ENCODE peak calls at places on chromosome 5, in eight cellular contexts. T is mucosa of descending colon, K is AG09309, M is endothelial cell, C is NB4, P is cardiac fibroblast, W is GM13976, G is AG09319. V is an unnamed sample.

GRCh38 chr5:95238560-95239325 is 46.2 kb downstream of the MCTP1 start:
- DNase-seq in P (peak), W (peak), G (no peak), C (peak), T (no peak), K (no peak), M (no peak), V (no peak)

GRCh38 chr5:173012882-173013281 is 29.3 kb downstream of the ATP6V0E1 start:
- DNase-seq in M (no peak), W (no peak), G (no peak), T (no peak), P (peak), K (no peak), C (peak), V (no peak)

GRCh38 chr5:178768371-178769260 is 38.2 kb upstream of the ZNF354A start:
- DNase-seq in P (no peak), W (no peak), M (no peak), G (no peak), T (no peak), K (no peak), C (no peak), V (no peak)

GRCh38 chr5:53262348-53262970 is 152.9 kb upstream of the MOCS2 start:
- DNase-seq in W (no peak), C (peak), K (no peak), G (no peak), P (peak), T (no peak), M (peak), V (no peak)

GRCh38 chr5:178058321-178059012 is 54.9 kb upstream of the N4BP3 start:
- DNase-seq in G (no peak), P (no peak), M (no peak), K (no peak), W (no peak), C (no peak), T (no peak), V (no peak)

GRCh38 chr5:139299477-139299876 is 5.9 kb downstream of the MATR3 start:
- DNase-seq in C (no peak), W (no peak), K (no peak), G (no peak), T (no peak), M (no peak), P (no peak), V (no peak)

GRCh38 chr5:97095318-97095732 is 47.1 kb downstream of the LIX1 start:
- DNase-seq in W (no peak), C (no peak), K (no peak), T (no peak), P (no peak), M (no peak), G (no peak), V (no peak)

GRCh38 chr5:13957032-13957645 is 12.7 kb upstream of the DNAH5 start:
- DNase-seq in G (peak), M (peak), W (peak), P (peak), K (peak), T (no peak), C (peak), V (no peak)

GRCh38 chr5:7902201-7902600 is 33.3 kb downstream of the MTRR start:
- DNase-seq in P (no peak), T (no peak), C (no peak), W (no peak), G (no peak), K (no peak), M (no peak), V (no peak)

GRCh38 chr5:172502969-172503368 is 48.6 kb upstream of the SH3PXD2B start:
- DNase-seq in P (no peak), C (peak), K (no peak), T (no peak), W (peak), G (no peak), M (no peak), V (no peak)

GRCh38 chr5:115459844-115460243 is 84.7 kb downstream of the FEM1C start:
- DNase-seq in M (no peak), T (no peak), C (no peak), P (peak), G (no peak), K (no peak), W (no peak), V (no peak)

GRCh38 chr5:2656186-2656585 is 95.3 kb downstream of the IRX2 start:
- DNase-seq in W (no peak), G (no peak), C (no peak), K (no peak), M (no peak), P (peak), T (no peak), V (no peak)

GRCh38 chr5:136012041-136012804 is 16.6 kb upstream of the TGFBI start:
- DNase-seq in G (no peak), M (no peak), C (peak), T (no peak), P (peak), K (no peak), W (no peak), V (no peak)

GRCh38 chr5:124397290-124397689 is 349.1 kb downstream of the ZNF608 start:
- DNase-seq in G (no peak), K (no peak), W (no peak), M (no peak), C (no peak), T (no peak), P (no peak), V (no peak)

GRCh38 chr5:177370488-177371119 is 12.9 kb downstream of the RGS14 start:
- DNase-seq in P (peak), K (no peak), C (peak), G (peak), T (peak), M (peak), W (peak), V (peak)

GRCh38 chr5:53543401-53543800 is 17.0 kb upstream of the NDUFS4 start:
- DNase-seq in M (no peak), T (no peak), C (peak), G (no peak), P (peak), W (no peak), K (peak), V (no peak)

GRCh38 chr5:150301901-150302300 is 804 bp downstream of the ARSI start:
- DNase-seq in K (no peak), T (no peak), C (no peak), P (no peak), G (no peak), M (no peak), W (no peak), V (no peak)

GRCh38 chr5:105632043-105632442 is 2038.7 kb downstream of the EFNA5 start:
- DNase-seq in K (no peak), C (no peak), G (no peak), T (no peak), M (no peak), P (no peak), W (no peak), V (no peak)

GRCh38 chr5:43873791-43874190 is 270.8 kb downstream of the NNT start:
- DNase-seq in M (no peak), K (no peak), T (no peak), C (no peak), G (no peak), W (no peak), P (no peak), V (no peak)

GRCh38 chr5:79938468-79938867 is 52.6 kb downstream of the MTX3 start:
- DNase-seq in M (no peak), C (no peak), G (no peak), T (no peak), W (no peak), P (no peak), K (no peak), V (no peak)

GRCh38 chr5:81207009-81207408 is 26.1 kb upstream of the CKMT2 start:
- DNase-seq in P (peak), T (no peak), M (peak), C (peak), G (no peak), W (no peak), K (no peak), V (no peak)

GRCh38 chr5:157459715-157460599 is at the start of gene NIPAL4:
- DNase-seq in T (peak), W (peak), M (peak), G (no peak), P (no peak), C (peak), K (no peak), V (no peak)

GRCh38 chr5:148237795-148238194 is 530 bp upstream of the MARCOL start:
- DNase-seq in W (no peak), T (no peak), M (no peak), P (no peak), C (no peak), K (no peak), G (no peak), V (no peak)
- TF ChIP-seq CTCF in W (no peak), T (no peak), M (no peak), P (no peak), C (no peak), K (no peak), G (no peak), V (no peak)

GRCh38 chr5:116480894-116481510 is 93.6 kb downstream of the SEMA6A start:
- DNase-seq in C (no peak), G (no peak), W (no peak), T (no peak), M (no peak), P (no peak), K (no peak), V (no peak)
- TF ChIP-seq CTCF in C (no peak), G (no peak), W (no peak), T (no peak), M (no peak), P (no peak), K (no peak), V (no peak)

GRCh38 chr5:69268899-69269298 is 34.2 kb downstream of the CDK7 start:
- DNase-seq in G (no peak), P (no peak), M (no peak), T (no peak), W (no peak), K (no peak), C (peak), V (no peak)
- TF ChIP-seq CTCF in G (no peak), P (no peak), M (no peak), T (no peak), W (no peak), K (no peak), C (no peak), V (no peak)

GRCh38 chr5:78647838-78648358 is 674 bp downstream of the LHFPL2 start:
- DNase-seq in T (peak), W (peak), M (peak), C (no peak), P (peak), K (no peak), G (no peak), V (no peak)
- TF ChIP-seq CTCF in T (no peak), W (peak), M (no peak), C (no peak), P (no peak), K (no peak), G (peak), V (peak)

GRCh38 chr5:111070272-111071134 is 1.0 kb upstream of the TSLP start:
- DNase-seq in G (no peak), T (no peak), K (no peak), W (no peak), P (no peak), C (no peak), M (peak), V (no peak)
- TF ChIP-seq CTCF in G (no peak), T (no peak), K (no peak), W (no peak), P (no peak), C (no peak), M (no peak), V (no peak)

GRCh38 chr5:72882989-72883388 is 66.5 kb downstream of the TNPO1 start:
- DNase-seq in K (no peak), C (no peak), W (no peak), M (no peak), G (no peak), P (no peak), T (no peak), V (no peak)
- TF ChIP-seq CTCF in K (no peak), C (no peak), W (no peak), M (no peak), G (no peak), P (no peak), T (no peak), V (no peak)

GRCh38 chr5:16459451-16459850 is 6.1 kb downstream of the ZNF622 start:
- DNase-seq in C (no peak), T (no peak), K (no peak), P (no peak), M (no peak), G (no peak), W (no peak), V (no peak)

GRCh38 chr5:16456103-16456832 is 9.3 kb downstream of the ZNF622 start:
- DNase-seq in M (peak), P (peak), C (peak), G (peak), K (peak), W (peak), T (no peak), V (peak)

GRCh38 chr5:16457853-16458252 is 7.7 kb downstream of the ZNF622 start:
- DNase-seq in G (no peak), P (no peak), W (no peak), T (no peak), C (no peak), M (no peak), K (no peak), V (no peak)

GRCh38 chr5:16455670-16456069 is 9.9 kb downstream of the ZNF622 start:
- DNase-seq in W (no peak), T (no peak), C (no peak), P (peak), M (no peak), G (no peak), K (no peak), V (no peak)

DNA sequence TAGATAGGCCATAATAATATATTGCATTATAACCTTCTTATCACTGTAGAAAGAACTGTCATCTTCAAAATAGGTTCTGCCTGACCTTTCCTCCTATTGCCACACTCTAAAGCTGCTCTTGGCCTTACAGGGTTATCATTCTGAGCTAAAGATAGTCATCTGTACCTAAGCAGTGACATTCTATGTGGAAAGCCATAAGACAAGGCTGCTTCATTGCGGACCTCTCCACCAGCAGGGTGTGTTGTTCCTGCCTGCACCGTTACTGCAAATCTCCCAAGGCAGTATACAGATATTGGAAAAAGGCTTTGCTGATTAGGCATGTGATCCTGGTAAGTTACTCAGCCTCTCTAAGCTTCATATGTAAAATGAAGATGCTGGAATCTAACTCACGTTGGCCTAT is 8.1 kb downstream of the ZNF622 start:
- DNase-seq in K (no peak), M (no peak), C (no peak), G (no peak), W (no peak), T (no peak), P (no peak), V (no peak)
- TF ChIP-seq CTCF in K (no peak), M (no peak), C (no peak), G (no peak), W (no peak), T (no peak), P (peak), V (no peak)

V was measured in D721Med.